ENCODE peak calls at places on chromosomes 5 and 9, in seven cellular contexts. F, Z, D, A, U, K and E are unnamed samples.
A peak's percentile ranks its signal among the peaks of the same experiment; 100 is the strongest.

GRCh38 chr5:142109356-142110045 is 922 bp downstream of the NDFIP1 start:
- DNase-seq in F (no peak), Z (no peak), D (no peak), A (no peak), U (no peak), K (peak; percentile 14), E (no peak)

GRCh38 chr9:112119225-112120045 is 55.7 kb downstream of the SUSD1 start:
- DNase-seq in F (no peak), Z (no peak), D (peak; percentile 99), A (peak; percentile 80), U (peak; percentile 42), K (peak; percentile 62), E (no peak)

GRCh38 chr9:3441197-3441816 is 84.5 kb downstream of the RFX3 start:
- DNase-seq in F (peak; percentile 6), Z (no peak), D (peak; percentile 54), A (peak; percentile 50), U (no peak), K (peak; percentile 31), E (no peak)

GRCh38 chr9:129567329-129567728 is 53.6 kb downstream of the C9orf50 start:
- DNase-seq in F (no peak), Z (no peak), D (no peak), A (no peak), U (no peak), K (no peak), E (no peak)

GRCh38 chr5:1392801-1393565 is 48.1 kb upstream of the CLPTM1L start:
- DNase-seq in F (no peak), Z (no peak), D (no peak), A (no peak), U (no peak), K (no peak), E (no peak)

GRCh38 chr5:95620870-95621838 is 1.3 kb downstream of the GPR150 start:
- DNase-seq in F (no peak), Z (no peak), D (no peak), A (peak; percentile 49), U (no peak), K (peak; percentile 32), E (no peak)

GRCh38 chr5:16690243-16690839 is 73.5 kb upstream of the RETREG1 start:
- DNase-seq in F (peak; percentile 74), Z (no peak), D (peak; percentile 59), A (no peak), U (no peak), K (no peak), E (no peak)

GRCh38 chr9:97985058-97985861 is 2.1 kb downstream of the ANP32B start:
- DNase-seq in F (no peak), Z (no peak), D (no peak), A (peak; percentile 32), U (no peak), K (peak; percentile 44), E (peak; percentile 67)

GRCh38 chr9:129162901-129163670 is 15.0 kb downstream of the IER5L start:
- DNase-seq in F (no peak), Z (no peak), D (no peak), A (no peak), U (no peak), K (no peak), E (no peak)

GRCh38 chr5:32794086-32794485 is 83.0 kb downstream of the NPR3 start:
- DNase-seq in F (no peak), Z (no peak), D (peak; percentile 13), A (no peak), U (no peak), K (no peak), E (no peak)

GRCh38 chr5:76845890-76846289 is 3.9 kb upstream of the S100Z start:
- DNase-seq in F (no peak), Z (no peak), D (no peak), A (no peak), U (no peak), K (no peak), E (no peak)

GRCh38 chr5:9667906-9668305 is 37.8 kb upstream of the TAS2R1 start:
- DNase-seq in F (no peak), Z (no peak), D (no peak), A (no peak), U (no peak), K (no peak), E (no peak)

GRCh38 chr5:135429326-135429725 is 17.8 kb downstream of the DCANP1 start:
- DNase-seq in F (no peak), Z (no peak), D (peak; percentile 31), A (no peak), U (no peak), K (no peak), E (no peak)

GRCh38 chr9:113511856-113512761 is 48.6 kb downstream of the RGS3 start:
- DNase-seq in F (no peak), Z (no peak), D (no peak), A (no peak), U (no peak), K (peak; percentile 35), E (no peak)

GRCh38 chr9:125189011-125189360 is 617 bp downstream of the PPP6C start:
- DNase-seq in F (no peak), Z (no peak), D (no peak), A (peak; percentile 38), U (no peak), K (peak; percentile 37), E (peak; percentile 70)

GRCh38 chr5:1156033-1156753 is 44.3 kb upstream of the SLC12A7 start:
- DNase-seq in F (no peak), Z (no peak), D (no peak), A (no peak), U (no peak), K (no peak), E (no peak)

GRCh38 chr5:40355181-40355580 is 324.5 kb upstream of the PTGER4 start:
- DNase-seq in F (no peak), Z (no peak), D (no peak), A (no peak), U (no peak), K (no peak), E (no peak)
- TF ChIP-seq POLR2A in F (no peak), Z (no peak), D (no peak), A (no peak), U (no peak), K (no peak), E (no peak)

DNA sequence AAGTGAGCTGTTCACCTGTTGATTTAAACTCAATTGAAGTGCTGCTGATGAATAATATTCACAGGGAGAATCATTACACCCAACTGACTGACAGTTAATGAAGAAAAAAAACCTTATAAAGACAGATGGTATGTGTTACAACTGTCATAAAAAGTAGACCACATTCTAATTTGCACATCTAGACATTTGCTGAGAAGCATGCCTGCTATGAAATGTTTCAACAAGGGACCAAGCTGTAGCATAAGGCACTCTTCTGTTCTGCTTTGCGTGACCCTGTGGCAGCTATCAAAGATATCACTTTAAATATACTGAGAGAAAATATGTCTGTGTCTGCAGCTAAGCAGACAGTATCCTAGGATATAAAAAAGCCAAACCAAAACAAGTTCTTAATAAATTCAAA is 153.8 kb downstream of the TMEM232 start:
- DNase-seq in F (no peak), Z (no peak), D (no peak), A (no peak), U (no peak), K (no peak), E (no peak)
- TF ChIP-seq EP300 in F (no peak), Z (no peak), D (no peak), A (no peak), U (no peak), K (no peak), E (no peak)

DNA sequence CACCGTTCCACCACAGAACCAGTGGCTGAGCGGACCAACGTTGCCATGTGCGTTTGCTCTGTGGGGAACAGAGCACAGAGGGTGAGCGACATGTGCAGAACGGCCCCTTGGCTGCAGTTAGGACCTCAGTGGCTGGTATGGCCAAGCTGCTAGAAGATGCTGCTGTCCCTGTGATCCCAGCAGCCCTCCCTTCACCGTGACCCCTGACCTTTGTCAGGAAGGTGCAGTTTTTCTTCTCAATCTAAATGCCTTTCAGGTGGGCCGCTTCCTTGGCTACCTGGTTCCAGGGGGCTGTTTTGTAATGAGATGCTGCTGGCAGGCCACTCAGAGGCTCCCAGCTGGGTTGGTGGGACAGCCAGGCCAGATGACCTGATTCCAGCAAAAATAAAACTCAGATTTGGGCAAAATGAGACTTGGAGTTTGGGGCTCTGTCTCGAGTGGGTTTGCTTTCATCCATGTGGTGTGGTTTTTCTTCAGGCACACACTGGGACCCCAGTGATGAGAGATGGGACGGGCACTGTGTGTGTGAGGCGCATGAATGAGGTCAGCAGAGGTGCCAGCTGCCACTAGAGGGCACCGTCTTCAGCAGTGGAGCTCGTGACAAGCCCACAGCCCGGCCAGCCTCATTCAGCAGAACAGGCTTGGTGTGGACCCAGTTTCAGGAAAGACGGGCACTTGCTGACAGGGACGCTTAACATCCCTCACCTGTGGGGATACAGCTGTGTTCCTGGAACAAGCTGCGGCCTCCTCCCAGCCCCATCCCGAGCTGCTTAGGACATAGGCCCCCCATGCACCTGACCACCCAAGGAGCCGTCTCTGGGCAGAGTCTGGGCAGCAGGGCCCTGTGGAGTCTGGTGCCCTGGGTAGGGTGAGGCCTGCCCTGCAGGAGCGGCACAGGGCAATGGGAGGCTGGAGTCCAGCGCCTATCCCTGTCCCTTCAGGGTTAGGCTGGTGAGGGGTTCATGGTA is 4.1 kb downstream of the MRPS2 start:
- DNase-seq in F (peak; percentile 42), Z (no peak), D (peak; percentile 55), A (peak; percentile 63), U (no peak), K (peak; percentile 52), E (peak; percentile 74)
- TF ChIP-seq POLR2AphosphoS5 in F (peak; percentile 16), Z (no peak), D (no peak), A (no peak), U (no peak), K (no peak), E (no peak)

GRCh38 chr5:160118349-160119141 is 705 bp downstream of the PWWP2A start:
- DNase-seq in F (peak; percentile 69), Z (peak; percentile 81), D (no peak), A (peak; percentile 47), U (peak; percentile 91), K (peak; percentile 60), E (peak; percentile 85)
- TF ChIP-seq POLR2A in F (no peak), Z (no peak), D (peak; percentile 40), A (no peak), U (no peak), K (no peak), E (peak; percentile 28)

GRCh38 chr5:143111799-143112198 is 291.7 kb downstream of the NR3C1 start:
- DNase-seq in F (no peak), Z (no peak), D (no peak), A (no peak), U (no peak), K (no peak), E (no peak)
- TF ChIP-seq EP300 in F (no peak), Z (no peak), D (no peak), A (no peak), U (no peak), K (no peak), E (no peak)

GRCh38 chr9:127903557-127904475 is 4.4 kb upstream of the ST6GALNAC6 start:
- DNase-seq in F (peak; percentile 79), Z (no peak), D (peak; percentile 87), A (peak; percentile 68), U (no peak), K (peak; percentile 91), E (peak; percentile 84)
- TF ChIP-seq POLR2AphosphoS5 in F (peak; percentile 38), Z (no peak), D (peak; percentile 37), A (peak; percentile 48), U (peak; percentile 64), K (peak; percentile 38), E (no peak)

GRCh38 chr5:154446183-154447073 is 631 bp downstream of the SAP30L start:
- DNase-seq in F (peak; percentile 56), Z (peak; percentile 84), D (peak; percentile 36), A (peak; percentile 54), U (peak; percentile 92), K (peak; percentile 49), E (peak; percentile 83)
- TF ChIP-seq POLR2A in F (no peak), Z (no peak), D (peak; percentile 36), A (no peak), U (no peak), K (no peak), E (peak; percentile 15)